ENCODE peak calls at places on chromosomes 4 and X, in five cellular contexts. W, I, V, G and Z are unnamed samples.

GRCh38 chrX:80216086-80216485 is 201.5 kb downstream of the TBX22 start:
- DNase-seq in W (no peak), I (no peak), V (no peak), G (no peak), Z (peak; percentile 32)

GRCh38 chr4:2277956-2278355 is 16.0 kb upstream of the MXD4 start:
- DNase-seq in W (no peak), I (no peak), V (no peak), G (no peak), Z (no peak)

GRCh38 chr4:76067652-76068286 is 6.7 kb upstream of the ART3 start:
- DNase-seq in W (peak; percentile 76), I (peak; percentile 86), V (peak; percentile 57), G (peak; percentile 81), Z (no peak)

GRCh38 chr4:121656269-121656641 is 40.5 kb downstream of the ANXA5 start:
- DNase-seq in W (peak; percentile 79), I (peak; percentile 77), V (peak; percentile 74), G (peak; percentile 72), Z (peak; percentile 9)

GRCh38 chr4:189940178-189941004 is at the start of gene FRG1:
- DNase-seq in W (peak; percentile 93), I (peak; percentile 97), V (peak; percentile 94), G (peak; percentile 95), Z (peak; percentile 54)

GRCh38 chr4:72888331-72888730 is 181.2 kb downstream of the COX18 start:
- DNase-seq in W (no peak), I (no peak), V (peak; percentile 58), G (no peak), Z (no peak)

GRCh38 chr4:153651041-153651960 is 32.8 kb upstream of the TLR2 start:
- DNase-seq in W (no peak), I (no peak), V (no peak), G (no peak), Z (no peak)

GRCh38 chr4:110487873-110488272 is 11.9 kb downstream of the ENPEP start:
- DNase-seq in W (no peak), I (peak; percentile 52), V (no peak), G (no peak), Z (no peak)

GRCh38 chr4:99669084-99669483 is 11.5 kb upstream of the C4orf54 start:
- DNase-seq in W (no peak), I (no peak), V (peak; percentile 53), G (no peak), Z (no peak)

GRCh38 chr4:147822128-147822527 is 90.2 kb downstream of the ARHGAP10 start:
- DNase-seq in W (peak; percentile 79), I (peak; percentile 62), V (peak; percentile 72), G (no peak), Z (peak; percentile 90)

GRCh38 chr4:20418865-20419451 is 167.3 kb downstream of the SLIT2 start:
- DNase-seq in W (peak; percentile 79), I (peak; percentile 47), V (peak; percentile 68), G (peak; percentile 40), Z (no peak)

GRCh38 chr4:2792711-2793577 is at the start of gene SH3BP2:
- DNase-seq in W (peak; percentile 49), I (peak; percentile 88), V (peak; percentile 65), G (peak; percentile 88), Z (no peak)

GRCh38 chr4:185470503-185471195 is 884 bp downstream of the CCDC110 start:
- DNase-seq in W (peak; percentile 12), I (peak; percentile 63), V (peak; percentile 10), G (peak; percentile 37), Z (no peak)

GRCh38 chrX:44017726-44018125 is 44.5 kb upstream of the NDP start:
- DNase-seq in W (no peak), I (peak; percentile 15), V (no peak), G (no peak), Z (no peak)

GRCh38 chr4:42454755-42455154 is 57.5 kb downstream of the SHISA3 start:
- DNase-seq in W (no peak), I (no peak), V (no peak), G (no peak), Z (no peak)

GRCh38 chr4:165461176-165461835 is 82.5 kb downstream of the CPE start:
- DNase-seq in W (peak; percentile 75), I (peak; percentile 17), V (peak; percentile 96), G (no peak), Z (no peak)

GRCh38 chrX:12360389-12360788 is 222.1 kb downstream of the FRMPD4 start:
- DNase-seq in W (peak; percentile 86), I (no peak), V (peak; percentile 77), G (no peak), Z (peak; percentile 28)

GRCh38 chr4:182754895-182755294 is 162.3 kb downstream of the DCTD start:
- DNase-seq in W (no peak), I (no peak), V (no peak), G (no peak), Z (no peak)

GRCh38 chrX:4547218-4547836 is 833.9 kb upstream of the PRKX start:
- DNase-seq in W (peak; percentile 40), I (peak; percentile 74), V (peak; percentile 23), G (peak; percentile 68), Z (peak; percentile 1)

GRCh38 chr4:17082186-17082585 is 183.7 kb upstream of the LDB2 start:
- DNase-seq in W (no peak), I (no peak), V (peak; percentile 97), G (no peak), Z (no peak)

GRCh38 chr4:55117511-55117910 is 7.9 kb downstream of the KDR start:
- DNase-seq in W (no peak), I (no peak), V (peak; percentile 17), G (no peak), Z (no peak)

GRCh38 chr4:139022835-139023234 is 7.3 kb downstream of the NOCT start:
- DNase-seq in W (no peak), I (no peak), V (no peak), G (no peak), Z (no peak)

GRCh38 chr4:139018501-139018900 is 2.9 kb downstream of the NOCT start:
- DNase-seq in W (peak; percentile 31), I (no peak), V (peak; percentile 43), G (no peak), Z (no peak)

GRCh38 chr4:139017861-139018260 is 2.3 kb downstream of the NOCT start:
- DNase-seq in W (no peak), I (no peak), V (peak; percentile 30), G (no peak), Z (no peak)

GRCh38 chr4:139018971-139019758 is 3.6 kb downstream of the NOCT start:
- DNase-seq in W (peak; percentile 85), I (no peak), V (peak; percentile 74), G (no peak), Z (no peak)

GRCh38 chr4:139020384-139020783 is 4.8 kb downstream of the NOCT start:
- DNase-seq in W (no peak), I (no peak), V (no peak), G (peak; percentile 19), Z (no peak)
- H3K4me2 ChIP-seq in W (no peak overlapping the region), I (peak overlapping the region; percentile 76), V (no peak overlapping the region), G (peak overlapping the region; percentile 51), Z (no peak overlapping the region)

DNA sequence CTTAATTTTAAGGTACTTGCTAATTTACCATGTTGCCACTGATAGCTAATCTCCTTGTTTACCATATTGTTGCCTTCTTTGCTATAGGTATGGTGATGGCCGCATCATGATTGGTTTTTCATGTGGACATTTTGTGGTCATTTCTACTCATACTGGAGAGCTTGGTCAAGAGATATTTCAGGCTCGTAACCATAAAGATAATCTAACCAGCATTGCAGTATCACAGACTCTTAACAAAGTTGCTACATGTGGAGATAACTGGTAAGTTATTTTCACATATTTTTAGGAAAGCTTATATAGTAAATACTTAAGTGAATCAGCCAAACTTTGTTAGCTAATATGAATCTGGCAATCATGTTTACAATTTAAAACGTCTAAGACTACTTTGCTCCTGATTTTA is 23.1 kb downstream of the WDR19 start:
- DNase-seq in W (no peak), I (no peak), V (peak; percentile 24), G (no peak), Z (no peak)
- H3K36me3 ChIP-seq in W (peaks cover 14% of the 10 kb centered on the region), I (no peaks in the 10 kb centered on the region), V (peaks cover 2% of the 10 kb centered on the region), G (peaks cover 19% of the 10 kb centered on the region), Z (peaks cover 2% of the 10 kb centered on the region)

GRCh38 chr4:25088342-25088952 is 57.7 kb upstream of the LGI2 start:
- DNase-seq in W (peak; percentile 13), I (no peak), V (peak; percentile 40), G (no peak), Z (no peak)
- H3K27ac ChIP-seq in W (no peak overlapping the region), I (no peak overlapping the region), V (no peak overlapping the region), G (no peak overlapping the region), Z (no peak overlapping the region)

GRCh38 chr4:111519683-111520082 is 625.6 kb upstream of the FAM241A start:
- DNase-seq in W (no peak), I (no peak), V (no peak), G (peak; percentile 15), Z (no peak)
- H3K4me2 ChIP-seq in W (no peak overlapping the region), I (peak overlapping the region; percentile 32), V (no peak overlapping the region), G (no peak overlapping the region), Z (no peak overlapping the region)

GRCh38 chrX:3044196-3044595 is 2.9 kb downstream of the ARSF start:
- DNase-seq in W (no peak), I (no peak), V (no peak), G (no peak), Z (no peak)
- H3K36me3 ChIP-seq in W (no peaks in the 10 kb centered on the region), I (no peaks in the 10 kb centered on the region), V (no peaks in the 10 kb centered on the region), G (no peaks in the 10 kb centered on the region), Z (no peaks in the 10 kb centered on the region)

GRCh38 chr4:122873752-122874151 is 47.1 kb downstream of the FGF2 start:
- DNase-seq in W (peak; percentile 88), I (peak; percentile 15), V (peak; percentile 92), G (no peak), Z (no peak)
- H3K27ac ChIP-seq in W (peak overlapping the region; percentile 62), I (peak overlapping the region; percentile 22), V (peak overlapping the region; percentile 50), G (no peak overlapping the region), Z (peak overlapping the region; percentile 21)

DNA sequence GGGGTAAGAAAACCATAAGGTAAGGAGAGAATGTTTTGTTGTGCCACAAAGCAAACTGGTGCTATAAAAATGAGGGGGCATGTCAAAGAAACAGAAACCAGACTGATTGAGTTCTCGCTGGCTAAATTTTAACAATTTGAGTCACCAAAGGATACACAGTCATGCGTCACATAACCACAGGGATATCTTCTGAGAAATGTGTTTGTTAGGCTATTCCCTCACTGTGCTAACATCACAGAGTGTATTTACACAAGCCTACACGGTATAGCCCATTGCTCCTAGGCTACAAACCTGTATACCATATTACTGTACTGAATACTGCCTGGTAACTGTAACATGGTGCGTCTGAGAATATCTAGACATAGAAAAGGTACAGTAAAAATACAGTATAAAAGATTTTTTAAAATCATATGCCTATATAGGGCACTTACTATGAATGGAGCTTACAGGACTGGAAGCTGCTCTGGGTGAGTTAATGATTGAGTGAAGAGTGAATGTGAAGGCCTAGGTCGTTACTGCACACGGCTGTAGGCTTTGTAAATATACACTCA is 50.1 kb downstream of the FBXW7 start:
- DNase-seq in W (peak; percentile 94), I (peak; percentile 76), V (peak; percentile 95), G (no peak), Z (no peak)
- H3K4me2 ChIP-seq in W (peak overlapping the region; percentile 91), I (peak overlapping the region; percentile 68), V (no peak overlapping the region), G (no peak overlapping the region), Z (no peak overlapping the region)

DNA sequence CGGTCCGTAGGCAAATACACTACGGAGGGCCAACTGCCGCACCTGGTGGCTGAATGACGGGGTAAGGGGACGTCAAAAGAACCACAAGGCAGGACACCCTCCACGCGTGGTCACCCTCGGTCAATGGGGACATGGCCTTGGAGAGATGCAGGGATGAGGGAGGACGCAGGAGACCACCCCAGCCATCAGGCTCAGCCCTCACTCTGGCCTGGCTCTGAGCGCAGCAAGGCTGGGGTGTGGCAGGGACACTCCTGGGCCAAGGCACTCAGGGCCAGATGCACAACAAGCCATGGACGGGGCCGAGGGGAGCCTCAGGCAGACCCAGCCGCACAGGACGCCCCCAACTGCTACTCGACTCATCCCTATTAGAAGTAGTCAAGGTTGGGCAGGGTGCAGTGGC is 36.5 kb downstream of the GAK start:
- DNase-seq in W (no peak), I (no peak), V (no peak), G (no peak), Z (no peak)
- H3K36me3 ChIP-seq in W (peaks cover 63% of the 10 kb centered on the region), I (no peaks in the 10 kb centered on the region), V (peaks cover 22% of the 10 kb centered on the region), G (no peaks in the 10 kb centered on the region), Z (peaks cover 41% of the 10 kb centered on the region)